ENCODE peak calls at places on chromosomes 12 and 14, in nine cellular contexts. U is WTC11; R is non-pigmented ciliary epithelial cell; Z is stimulated activated CD8-positive, alpha-beta memory T cell treated with anti-CD3 and anti-CD28 coated beads, Interleukin-4, amount 100 ng/mL, for 1 hour; I is central memory CD8-positive, alpha-beta T cell; N is natural killer cell; D is activated naive CD4-positive, alpha-beta T cell treated with anti-CD3 and anti-CD28 coated beads for 36 hours; E is stromal cell of bone marrow; P is lung. O is an unnamed sample.

GRCh38 chr12:51183816-51184215 is 10.9 kb upstream of the TFCP2 start:
- DNase-seq in E (no peak), Z (no peak), R (no peak), U (peak), N (no peak), D (no peak), P (no peak), I (no peak), O (no peak)

GRCh38 chr12:62649412-62650116 is 182.9 kb downstream of the MON2 start:
- DNase-seq in N (no peak), E (no peak), D (no peak), U (no peak), R (no peak), I (no peak), P (no peak), Z (no peak), O (no peak)

GRCh38 chr14:91511014-91511466 is 930 bp upstream of the PPP4R3A start:
- DNase-seq in I (no peak), U (no peak), D (no peak), E (no peak), P (no peak), Z (no peak), R (no peak), N (no peak), O (no peak)

GRCh38 chr14:97408937-97409860 is 612.0 kb downstream of the VRK1 start:
- DNase-seq in Z (no peak), E (no peak), D (peak), N (no peak), I (no peak), R (no peak), P (no peak), U (no peak), O (no peak)

GRCh38 chr12:109675411-109675810 is 38.2 kb upstream of the FAM222A start:
- DNase-seq in P (no peak), Z (no peak), U (no peak), E (no peak), I (no peak), N (no peak), D (no peak), R (no peak), O (no peak)

GRCh38 chr12:82554529-82554928 is 132.2 kb upstream of the TMTC2 start:
- DNase-seq in E (peak), U (no peak), Z (no peak), I (no peak), D (no peak), R (no peak), P (no peak), N (no peak), O (no peak)

GRCh38 chr12:47735649-47736048 is 10.4 kb upstream of the ENDOU start:
- DNase-seq in D (no peak), P (no peak), Z (no peak), R (no peak), I (no peak), E (no peak), N (no peak), U (no peak), O (no peak)

GRCh38 chr14:79278798-79279644 is 932.3 kb downstream of the DIO2 start:
- DNase-seq in P (peak), U (peak), E (peak), D (no peak), I (no peak), Z (no peak), R (peak), N (no peak), O (no peak)

GRCh38 chr12:92070054-92070863 is 75.4 kb downstream of the BTG1 start:
- DNase-seq in D (no peak), E (no peak), N (no peak), R (no peak), I (no peak), U (no peak), P (no peak), Z (no peak), O (no peak)

GRCh38 chr12:6701078-6701768 is 608 bp upstream of the PIANP start:
- DNase-seq in I (no peak), N (no peak), P (no peak), Z (no peak), R (no peak), E (no peak), U (no peak), D (no peak), O (no peak)